ENCODE peak calls at places on chromosomes 1 and 21, in five cellular contexts. T, O, B, H and G are unnamed samples.

GRCh38 chr1:234845097-234845660 is 235.2 kb upstream of the IRF2BP2 start:
- DNase-seq in O (peak), T (no peak), B (no peak), H (no peak), G (no peak)

GRCh38 chr1:1230656-1231399 is 973 bp downstream of the SDF4 start:
- DNase-seq in O (peak), B (no peak), H (peak), T (no peak), G (no peak)

GRCh38 chr1:235206533-235207201 is 45.6 kb upstream of the RBM34 start:
- DNase-seq in T (no peak), O (peak), B (no peak), H (no peak), G (no peak)

GRCh38 chr1:7616076-7616833 is 154.8 kb upstream of the VAMP3 start:
- DNase-seq in B (peak), O (peak), H (peak), T (peak), G (no peak)

GRCh38 chr1:102941364-102941947 is 166.9 kb downstream of the COL11A1 start:
- DNase-seq in T (no peak), H (no peak), B (no peak), O (peak), G (no peak)

GRCh38 chr21:25970254-25970930 is 200.2 kb downstream of the APP start:
- DNase-seq in T (no peak), H (no peak), B (no peak), O (peak), G (no peak)

GRCh38 chr1:90795396-90795795 is 78.3 kb upstream of the BARHL2 start:
- DNase-seq in O (no peak), H (no peak), B (no peak), T (no peak), G (peak)

GRCh38 chr1:210827481-210827880 is 306.5 kb downstream of the KCNH1 start:
- DNase-seq in T (no peak), B (no peak), O (no peak), H (no peak), G (no peak)

GRCh38 chr1:108722292-108722691 is 9.6 kb downstream of the FNDC7 start:
- DNase-seq in T (no peak), B (no peak), O (no peak), H (no peak), G (no peak)

DNA sequence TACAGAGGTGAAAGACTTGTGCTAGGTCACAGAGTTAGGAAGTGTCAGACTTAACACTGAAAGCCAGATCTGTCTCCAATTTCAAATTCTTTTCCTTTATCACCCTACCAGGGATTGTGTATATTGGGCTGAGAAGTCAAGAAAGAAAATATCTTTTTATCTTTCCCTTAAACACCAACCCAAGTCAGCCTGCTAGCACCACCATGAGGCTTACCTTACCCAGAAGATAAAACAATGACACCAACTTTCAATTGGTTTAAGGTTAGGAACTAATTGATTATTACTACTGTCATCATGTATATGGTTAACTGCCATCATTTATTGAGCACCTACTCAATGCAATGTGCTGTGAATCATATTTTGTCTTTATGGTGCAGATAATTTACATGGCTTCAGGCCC is 178.9 kb upstream of the FOXD3 start:
- DNase-seq in H (no peak), O (no peak), B (no peak), T (no peak), G (no peak)
- TF ChIP-seq CTCF in H (no peak), O (no peak), B (no peak), T (no peak), G (peak)

GRCh38 chr1:157878059-157878458 is 36.5 kb upstream of the CD5L start:
- DNase-seq in B (no peak), T (no peak), H (no peak), O (peak), G (no peak)
- TF ChIP-seq CTCF in B (peak), T (no peak), H (peak), O (peak), G (peak)

GRCh38 chr1:228887956-228888355 is 152.7 kb downstream of the RHOU start:
- DNase-seq in B (no peak), O (no peak), T (no peak), H (no peak), G (no peak)
- TF ChIP-seq CTCF in B (no peak), O (no peak), T (no peak), H (no peak), G (no peak)

GRCh38 chr1:206633708-206634121 is 1.6 kb upstream of the DYRK3 start:
- DNase-seq in T (no peak), O (peak), H (no peak), B (no peak), G (peak)
- TF ChIP-seq CTCF in T (no peak), O (no peak), H (no peak), B (no peak), G (no peak)

GRCh38 chr1:186474208-186474607 is 13.3 kb upstream of the PDC start:
- DNase-seq in B (no peak), O (peak), T (no peak), H (no peak), G (no peak)

GRCh38 chr1:186476306-186477040 is 15.6 kb upstream of the PDC start:
- DNase-seq in T (no peak), H (no peak), B (no peak), O (no peak), G (no peak)

DNA sequence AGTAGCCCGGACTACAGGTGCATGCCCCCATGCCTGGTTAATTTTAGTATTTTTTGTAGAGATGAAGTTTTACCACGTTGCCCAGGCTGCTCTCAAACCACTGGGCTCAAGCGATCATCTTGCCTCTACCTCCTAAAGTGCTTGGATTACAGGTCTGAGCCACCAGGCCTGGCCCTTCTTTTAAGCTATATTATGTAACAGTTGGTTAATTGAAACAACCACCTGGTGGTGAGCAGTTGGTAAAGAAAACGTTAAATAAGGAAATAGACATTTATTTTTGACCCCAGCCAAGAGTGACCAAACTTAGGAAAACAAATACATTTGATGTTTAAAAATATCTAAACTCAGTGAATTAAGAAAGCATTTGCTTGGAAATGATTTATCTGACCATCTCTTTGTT is 12.1 kb upstream of the PDC start:
- DNase-seq in O (no peak), B (no peak), T (no peak), H (no peak), G (no peak)
- TF ChIP-seq CTCF in O (no peak), B (no peak), T (peak), H (no peak), G (no peak)

GRCh38 chr1:231581859-231582258 is 44.7 kb upstream of the DISC1 start:
- DNase-seq in T (no peak), H (no peak), O (no peak), B (no peak), G (no peak)

GRCh38 chr1:231580874-231581273 is 45.7 kb upstream of the DISC1 start:
- DNase-seq in T (no peak), H (no peak), B (no peak), O (no peak), G (no peak)

GRCh38 chr1:231583376-231583775 is 43.2 kb upstream of the DISC1 start:
- DNase-seq in B (no peak), O (no peak), T (no peak), H (no peak), G (no peak)

GRCh38 chr1:231584117-231584516 is 42.5 kb upstream of the DISC1 start:
- DNase-seq in H (no peak), T (no peak), B (no peak), O (peak), G (no peak)
- TF ChIP-seq CTCF in H (no peak), T (no peak), B (no peak), O (peak), G (peak)

GRCh38 chr1:9294910-9295636 is 2.4 kb downstream of the SPSB1 start:
- DNase-seq in O (peak), B (no peak), T (no peak), H (peak), G (no peak)
- TF ChIP-seq CTCF in O (peak), B (no peak), T (no peak), H (no peak), G (peak)